ENCODE peak calls at places on chromosomes 13 and 19, in eight cellular contexts. G is H9, A is lung, B is cardiac muscle cell, Z is neural progenitor cell, D is nephron progenitor cell, W is AG09319, O is PC-3. V is an unnamed sample.

GRCh38 chr13:77207943-77208342 is 119.0 kb downstream of the MYCBP2 start:
- DNase-seq in G (no peak), A (no peak), B (no peak), Z (no peak), D (no peak), W (peak), O (peak), V (no peak)

GRCh38 chr13:102311433-102311796 is 90.4 kb downstream of the FGF14 start:
- DNase-seq in G (no peak), A (no peak), B (no peak), Z (no peak), D (no peak), W (no peak), O (no peak), V (no peak)

GRCh38 chr19:8578642-8579265 is 1.5 kb upstream of the MYO1F start:
- DNase-seq in G (peak), A (peak), B (peak), Z (peak), D (peak), W (no peak), O (peak), V (peak)

GRCh38 chr19:50489461-50490011 is 12.9 kb upstream of the GARIN5A start:
- DNase-seq in G (peak), A (no peak), B (no peak), Z (no peak), D (no peak), W (no peak), O (no peak), V (no peak)

GRCh38 chr19:917323-918151 is at the start of gene KISS1R:
- DNase-seq in G (peak), A (no peak), B (peak), Z (peak), D (peak), W (no peak), O (peak), V (peak)

GRCh38 chr13:41791056-41791455 is 169.9 kb downstream of the VWA8 start:
- DNase-seq in G (no peak), A (no peak), B (no peak), Z (no peak), D (no peak), W (no peak), O (no peak), V (no peak)

GRCh38 chr19:19661141-19661674 is 2.3 kb downstream of the ATP13A1 start:
- DNase-seq in G (peak), A (no peak), B (no peak), Z (peak), D (no peak), W (no peak), O (no peak), V (no peak)

GRCh38 chr13:47426126-47426849 is 529.4 kb upstream of the HTR2A start:
- DNase-seq in G (no peak), A (no peak), B (no peak), Z (no peak), D (no peak), W (peak), O (peak), V (no peak)

GRCh38 chr13:72726721-72727416 is 560 bp downstream of the MZT1 start:
- DNase-seq in G (peak), A (peak), B (peak), Z (peak), D (peak), W (no peak), O (peak), V (peak)

GRCh38 chr19:35346193-35347052 is 1.3 kb upstream of the FFAR1 start:
- DNase-seq in G (peak), A (no peak), B (no peak), Z (no peak), D (no peak), W (no peak), O (no peak), V (no peak)

GRCh38 chr19:29836409-29836825 is 24.6 kb downstream of the CCNE1 start:
- DNase-seq in G (no peak), A (no peak), B (no peak), Z (no peak), D (no peak), W (no peak), O (no peak), V (no peak)

GRCh38 chr13:80339841-80340642 is 884 bp downstream of the SPRY2 start:
- DNase-seq in G (no peak), A (peak), B (peak), Z (peak), D (peak), W (no peak), O (peak), V (peak)

GRCh38 chr13:40792284-40793051 is 3.1 kb downstream of the SLC25A15 start:
- DNase-seq in G (peak), A (no peak), B (no peak), Z (no peak), D (no peak), W (no peak), O (no peak), V (no peak)

GRCh38 chr19:1410136-1410786 is 2.9 kb downstream of the DAZAP1 start:
- DNase-seq in G (no peak), A (no peak), B (no peak), Z (no peak), D (no peak), W (no peak), O (peak), V (no peak)

GRCh38 chr13:24215732-24216131 is 55.2 kb downstream of the SPATA13 start:
- DNase-seq in G (no peak), A (no peak), B (no peak), Z (peak), D (no peak), W (no peak), O (peak), V (no peak)

GRCh38 chr19:50362656-50363424 is 2.6 kb downstream of the NAPSA start:
- DNase-seq in G (no peak), A (peak), B (peak), Z (no peak), D (no peak), W (no peak), O (no peak), V (no peak)

GRCh38 chr19:49132974-49133609 is 13.7 kb downstream of the PPFIA3 start:
- DNase-seq in G (peak), A (no peak), B (peak), Z (peak), D (no peak), W (no peak), O (no peak), V (no peak)

GRCh38 chr13:93328943-93329342 is 102.3 kb downstream of the GPC6 start:
- DNase-seq in G (no peak), A (no peak), B (no peak), Z (no peak), D (no peak), W (no peak), O (no peak), V (no peak)

GRCh38 chr13:35347679-35348205 is 128.7 kb downstream of the MAB21L1 start:
- DNase-seq in G (no peak), A (no peak), B (no peak), Z (peak), D (no peak), W (no peak), O (no peak), V (no peak)

GRCh38 chr13:112322562-112322961 is 53.6 kb upstream of the SPACA7 start:
- DNase-seq in G (no peak), A (no peak), B (no peak), Z (no peak), D (no peak), W (no peak), O (no peak), V (no peak)

GRCh38 chr19:4929186-4929585 is 19.9 kb downstream of the UHRF1 start:
- DNase-seq in G (no peak), A (no peak), B (no peak), Z (no peak), D (no peak), W (no peak), O (no peak), V (no peak)

GRCh38 chr13:109479991-109480696 is 306.2 kb downstream of the IRS2 start:
- DNase-seq in G (no peak), A (no peak), B (peak), Z (no peak), D (no peak), W (no peak), O (peak), V (no peak)

GRCh38 chr19:47408156-47408938 is 11.0 kb downstream of the MEIS3 start:
- DNase-seq in G (no peak), A (no peak), B (no peak), Z (no peak), D (no peak), W (no peak), O (no peak), V (no peak)

GRCh38 chr19:3782903-3783302 is 3.3 kb downstream of the MATK start:
- DNase-seq in G (peak), A (no peak), B (no peak), Z (peak), D (no peak), W (no peak), O (no peak), V (no peak)

GRCh38 chr19:3785464-3785937 is 680 bp downstream of the MATK start:
- DNase-seq in G (no peak), A (no peak), B (no peak), Z (peak), D (no peak), W (no peak), O (no peak), V (no peak)

GRCh38 chr19:3782330-3782729 is 3.9 kb downstream of the MATK start:
- DNase-seq in G (no peak), A (no peak), B (no peak), Z (no peak), D (no peak), W (no peak), O (no peak), V (no peak)

GRCh38 chr19:3784607-3785463 is 1.3 kb downstream of the MATK start:
- DNase-seq in G (peak), A (no peak), B (no peak), Z (peak), D (no peak), W (no peak), O (peak), V (no peak)

DNA sequence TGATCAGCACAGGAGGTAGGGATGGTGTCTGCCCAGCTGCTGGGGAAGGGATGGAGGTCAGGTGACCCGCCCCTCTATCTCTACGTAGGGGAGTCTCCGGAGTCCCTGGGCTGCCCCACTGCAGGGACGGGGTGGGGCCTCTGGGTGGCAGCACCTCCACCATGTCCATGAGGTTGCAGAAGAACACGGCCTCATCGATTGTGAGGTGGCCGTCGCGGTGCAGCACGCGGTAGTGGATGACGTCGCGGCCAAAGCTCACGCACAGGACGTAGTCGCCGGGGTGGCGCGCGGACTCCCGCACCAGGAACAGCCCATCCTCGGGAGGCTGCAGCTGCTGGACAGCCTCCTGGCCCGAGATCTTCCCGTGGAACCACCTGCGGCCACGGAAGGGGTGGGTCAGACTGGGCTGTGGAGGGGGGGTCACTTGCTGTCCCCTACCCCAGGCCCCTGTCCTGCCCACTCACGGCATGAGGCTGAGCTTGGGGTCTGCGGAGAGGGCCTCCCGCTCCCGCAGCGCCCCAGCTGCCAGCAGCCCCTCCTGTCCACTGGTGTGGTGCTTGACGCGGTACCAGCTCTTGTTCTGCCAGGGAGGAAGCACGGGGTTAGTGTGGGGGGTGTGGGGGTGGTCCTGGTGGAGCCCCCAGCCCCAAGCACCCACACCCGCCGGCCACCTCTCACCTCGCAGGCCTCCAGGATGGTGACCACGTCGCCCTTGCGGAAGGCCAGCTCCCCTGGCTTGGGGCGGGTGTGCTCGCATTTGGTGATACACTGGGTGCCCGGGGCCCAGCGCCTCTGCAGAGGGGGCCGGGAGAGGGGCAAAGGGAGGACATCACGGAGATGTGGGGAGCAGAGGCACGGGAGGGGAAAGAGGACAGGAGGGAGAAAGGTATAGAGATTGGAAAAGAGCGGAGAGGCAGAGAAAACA is 2.3 kb downstream of the MATK start:
- DNase-seq in G (peak), A (no peak), B (no peak), Z (peak), D (no peak), W (no peak), O (peak), V (peak)
- TF ChIP-seq CTCF in G (peak), A (no peak), B (peak), Z (peak), D (peak), W (no peak), O (peak), V (peak)

GRCh38 chr13:22256111-22256639 is 585.3 kb downstream of the FGF9 start:
- DNase-seq in G (no peak), A (no peak), B (no peak), Z (no peak), D (no peak), W (no peak), O (no peak), V (no peak)
- TF ChIP-seq CTCF in G (peak), A (no peak), B (no peak), Z (peak), D (peak), W (no peak), O (no peak), V (no peak)

GRCh38 chr19:18020212-18021067 is 12.5 kb downstream of the ARRDC2 start:
- DNase-seq in G (no peak), A (peak), B (no peak), Z (no peak), D (no peak), W (no peak), O (no peak), V (no peak)
- TF ChIP-seq CTCF in G (no peak), A (no peak), B (no peak), Z (no peak), D (no peak), W (no peak), O (no peak), V (no peak)

GRCh38 chr13:92074658-92075057 is 676.2 kb downstream of the GPC5 start:
- DNase-seq in G (peak), A (no peak), B (peak), Z (peak), D (no peak), W (no peak), O (peak), V (peak)
- TF ChIP-seq CTCF in G (peak), A (no peak), B (peak), Z (peak), D (peak), W (no peak), O (peak), V (peak)

GRCh38 chr19:32324631-32325215 is 20.7 kb upstream of the ZNF507 start:
- DNase-seq in G (no peak), A (no peak), B (no peak), Z (no peak), D (no peak), W (no peak), O (no peak), V (no peak)
- TF ChIP-seq CTCF in G (no peak), A (no peak), B (peak), Z (no peak), D (no peak), W (peak), O (peak), V (no peak)

DNA sequence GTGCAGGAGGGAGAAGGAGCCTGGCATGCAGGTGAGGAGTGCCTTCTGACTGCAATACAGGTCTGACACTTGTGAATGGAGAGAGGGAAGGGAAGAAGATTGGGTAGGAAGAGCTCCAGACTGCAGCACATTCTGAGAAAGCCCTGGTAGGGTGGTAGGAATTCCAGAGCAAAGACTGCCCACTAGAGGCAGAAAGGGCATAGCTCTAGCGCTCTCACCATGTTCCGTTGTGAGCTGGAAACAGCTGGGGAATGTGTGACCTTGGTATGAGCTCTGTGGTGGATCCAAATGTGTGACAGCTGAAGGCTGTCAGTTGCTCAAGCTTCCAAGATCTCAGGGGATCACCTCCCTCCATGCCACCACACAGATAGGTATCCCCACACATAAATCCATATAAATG is 2.9 kb upstream of the MTUS2 start:
- DNase-seq in G (peak), A (no peak), B (peak), Z (peak), D (no peak), W (no peak), O (no peak), V (no peak)
- TF ChIP-seq CTCF in G (peak), A (no peak), B (peak), Z (peak), D (no peak), W (no peak), O (peak), V (peak)

GRCh38 chr13:67204731-67205130 is 25.4 kb downstream of the PCDH9 start:
- DNase-seq in G (no peak), A (no peak), B (no peak), Z (no peak), D (no peak), W (no peak), O (no peak), V (no peak)
- TF ChIP-seq CTCF in G (no peak), A (no peak), B (no peak), Z (no peak), D (no peak), W (no peak), O (no peak), V (no peak)

GRCh38 chr19:45076851-45077730 is 813 bp upstream of the ZNF296 start:
- DNase-seq in G (peak), A (no peak), B (no peak), Z (no peak), D (no peak), W (no peak), O (no peak), V (no peak)

GRCh38 chr19:45078390-45079062 is 534 bp upstream of the GEMIN7 start:
- DNase-seq in G (no peak), A (no peak), B (no peak), Z (no peak), D (no peak), W (no peak), O (no peak), V (no peak)

GRCh38 chr19:45082170-45082569 is 3.1 kb downstream of the GEMIN7 start:
- DNase-seq in G (no peak), A (no peak), B (no peak), Z (no peak), D (no peak), W (no peak), O (no peak), V (no peak)

GRCh38 chr19:45079911-45080469 is 930 bp downstream of the GEMIN7 start:
- DNase-seq in G (peak), A (no peak), B (peak), Z (peak), D (no peak), W (no peak), O (no peak), V (no peak)

GRCh38 chr19:45079063-45079910 is at the start of gene GEMIN7:
- DNase-seq in G (peak), A (peak), B (peak), Z (peak), D (peak), W (no peak), O (peak), V (peak)
- TF ChIP-seq CTCF in G (no peak), A (no peak), B (no peak), Z (peak), D (peak), W (no peak), O (no peak), V (no peak)

GRCh38 chr19:17205237-17206140 is 9.7 kb upstream of the USE1 start:
- DNase-seq in G (peak), A (peak), B (peak), Z (peak), D (peak), W (no peak), O (peak), V (peak)

GRCh38 chr19:17210296-17210695 is 4.9 kb upstream of the USE1 start:
- DNase-seq in G (no peak), A (no peak), B (no peak), Z (no peak), D (no peak), W (no peak), O (no peak), V (no peak)

GRCh38 chr19:17209126-17210036 is 5.8 kb upstream of the USE1 start:
- DNase-seq in G (peak), A (no peak), B (peak), Z (peak), D (peak), W (no peak), O (peak), V (peak)

GRCh38 chr19:17202713-17203112 is 12.4 kb upstream of the USE1 start:
- DNase-seq in G (no peak), A (no peak), B (no peak), Z (no peak), D (no peak), W (no peak), O (no peak), V (no peak)

DNA sequence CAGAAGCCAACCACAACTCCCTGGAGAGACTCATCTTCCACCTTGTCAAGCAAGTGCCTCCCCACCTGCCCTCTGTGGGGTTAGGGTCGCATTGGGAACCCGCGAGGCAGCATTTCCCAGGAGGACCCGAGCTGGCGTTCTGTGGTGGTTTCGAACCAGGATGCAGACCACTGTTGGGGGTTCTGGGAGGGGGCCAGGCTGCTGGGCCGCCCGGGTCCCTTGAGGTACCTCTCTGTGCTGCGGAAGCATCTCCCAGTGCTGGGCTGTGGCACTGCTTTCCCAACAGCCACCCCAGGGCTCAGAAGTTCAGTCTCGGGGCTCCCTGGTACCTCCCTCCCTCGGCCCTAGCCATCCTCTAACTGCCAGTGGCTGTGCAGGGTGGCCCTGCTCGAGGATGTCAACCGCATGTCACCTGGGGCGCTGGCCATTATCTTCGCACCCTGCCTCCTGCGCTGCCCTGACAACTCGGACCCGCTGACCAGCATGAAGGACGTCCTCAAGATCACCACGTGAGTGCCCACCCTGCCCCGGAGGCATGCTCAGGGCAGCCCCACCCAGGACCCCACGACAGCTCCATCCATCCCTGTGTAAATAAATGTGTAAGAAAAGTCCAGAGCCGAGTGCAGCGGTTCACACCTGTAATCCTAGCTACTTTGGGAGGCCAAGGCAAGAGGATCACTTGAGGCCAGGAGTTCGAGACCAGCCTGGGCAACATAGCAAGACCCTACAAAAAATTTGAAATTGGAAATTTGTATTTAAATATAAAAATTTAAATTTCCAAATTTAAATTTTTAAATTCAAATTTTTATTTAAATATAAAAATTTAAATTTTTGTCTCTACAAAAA is 8.2 kb upstream of the USE1 start:
- DNase-seq in G (no peak), A (no peak), B (no peak), Z (no peak), D (no peak), W (no peak), O (no peak), V (no peak)
- TF ChIP-seq CTCF in G (no peak), A (no peak), B (no peak), Z (no peak), D (no peak), W (no peak), O (no peak), V (no peak)